ENCODE peak calls at places on chromosomes 12 and 14, in four cellular contexts. G is psoas muscle, I is uterus, H is fibroblast of mammary gland. K is an unnamed sample.

GRCh38 chr12:51593539-51593938 is 2.5 kb downstream of the SCN8A start:
- DNase-seq in I (no peak), G (no peak), H (peak; percentile 62), K (peak; percentile 47)

GRCh38 chr12:111360325-111360930 is 8.5 kb downstream of the PHETA1 start:
- DNase-seq in I (no peak), G (no peak), H (no peak), K (no peak)

GRCh38 chr12:57604454-57605307 is at the start of gene DTX3:
- DNase-seq in I (peak; percentile 61), G (peak; percentile 34), H (peak; percentile 19), K (no peak)

GRCh38 chr12:6846316-6846869 is 4.7 kb downstream of the CDCA3 start:
- DNase-seq in H (no peak), G (no peak), I (no peak), K (no peak)

GRCh38 chr14:94377866-94378470 is 10.4 kb downstream of the SERPINA1 start:
- DNase-seq in H (no peak), I (no peak), G (no peak), K (no peak)

GRCh38 chr14:48805315-48805714 is 780.9 kb downstream of the RPS29 start:
- DNase-seq in G (no peak), H (no peak), I (no peak), K (no peak)

GRCh38 chr14:77222546-77223225 is 41.1 kb downstream of the TMEM63C start:
- DNase-seq in G (no peak), H (no peak), I (no peak), K (no peak)

GRCh38 chr12:101939856-101940265 is 62.5 kb downstream of the DRAM1 start:
- DNase-seq in G (peak; percentile 25), H (peak; percentile 81), I (peak; percentile 83), K (peak; percentile 72)

GRCh38 chr12:112427760-112428159 is 9.0 kb downstream of the PTPN11 start:
- DNase-seq in G (no peak), H (no peak), I (no peak), K (no peak)

GRCh38 chr14:103456167-103456835 is 66.3 kb downstream of the CKB start:
- DNase-seq in G (no peak), I (no peak), H (no peak), K (peak; percentile 15)

GRCh38 chr12:1591543-1591942 is 2.8 kb downstream of the FBXL14 start:
- DNase-seq in H (no peak), G (no peak), I (no peak), K (no peak)

GRCh38 chr14:29865299-29865698 is 62.3 kb downstream of the PRKD1 start:
- DNase-seq in G (no peak), H (no peak), I (no peak), K (no peak)

GRCh38 chr14:75046899-75047298 is 4.4 kb downstream of the MLH3 start:
- DNase-seq in H (peak; percentile 51), I (no peak), G (no peak), K (peak; percentile 48)

GRCh38 chr12:108611884-108612415 is 14.1 kb upstream of the TMEM119 start:
- DNase-seq in G (no peak), I (no peak), H (peak; percentile 99), K (peak; percentile 81)

GRCh38 chr12:31922341-31923062 is 36.7 kb upstream of the RESF1 start:
- DNase-seq in H (peak; percentile 44), I (no peak), G (no peak), K (no peak)

GRCh38 chr12:106358410-106359241 is 1.1 kb downstream of the POLR3B start:
- DNase-seq in I (no peak), H (peak; percentile 44), G (peak; percentile 56), K (peak; percentile 45)

GRCh38 chr12:34294137-34294536 is 271.8 kb downstream of the ALG10 start:
- DNase-seq in H (no peak), G (no peak), I (no peak), K (no peak)

GRCh38 chr12:111570090-111570961 is 28.8 kb downstream of the ATXN2 start:
- DNase-seq in I (no peak), G (no peak), H (peak; percentile 77), K (peak; percentile 75)

GRCh38 chr12:2976581-2976996 is 17.4 kb downstream of the TEAD4 start:
- DNase-seq in G (no peak), H (no peak), I (no peak), K (no peak)

GRCh38 chr14:52918486-52918885 is 32.4 kb downstream of the FERMT2 start:
- DNase-seq in H (peak; percentile 78), I (no peak), G (no peak), K (peak; percentile 48)

GRCh38 chr14:103000291-103000921 is 56.9 kb downstream of the CDC42BPB start:
- DNase-seq in G (no peak), H (no peak), I (no peak), K (no peak)

GRCh38 chr14:24135834-24136683 is at the start of gene PSME1:
- DNase-seq in G (peak; percentile 93), H (peak; percentile 76), I (peak; percentile 93), K (peak; percentile 77)
- TF ChIP-seq CTCF in G (no peak), H (no peak), I (no peak), K (no peak)

GRCh38 chr12:84874125-84874824 is 38.3 kb downstream of the SLC6A15 start:
- DNase-seq in H (peak; percentile 76), G (no peak), I (no peak), K (peak; percentile 57)

GRCh38 chr12:84877340-84877739 is 35.3 kb downstream of the SLC6A15 start:
- DNase-seq in H (no peak), G (no peak), I (no peak), K (no peak)

GRCh38 chr12:84875241-84875640 is 37.4 kb downstream of the SLC6A15 start:
- DNase-seq in H (no peak), I (no peak), G (no peak), K (no peak)

DNA sequence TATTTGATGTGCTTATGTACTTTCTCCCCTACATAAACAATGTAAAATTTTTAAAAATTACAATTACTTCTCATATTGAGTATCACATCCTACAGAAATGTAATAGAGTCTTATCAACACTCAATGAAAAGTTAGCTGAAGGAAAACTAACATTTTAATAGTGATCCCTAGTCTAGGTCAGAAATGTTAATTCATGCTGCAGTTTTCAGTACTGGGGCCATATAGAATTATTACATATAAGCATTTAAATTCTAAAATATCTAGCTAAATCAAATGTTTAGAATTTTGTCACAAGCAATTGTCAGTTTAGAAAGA is 37.8 kb downstream of the SLC6A15 start:
- DNase-seq in I (no peak), G (no peak), H (no peak), K (no peak)
- TF ChIP-seq CTCF in I (no peak), G (no peak), H (no peak), K (peak; percentile 36)

GRCh38 chr12:88579941-88580871 is at the start of gene KITLG:
- DNase-seq in G (peak; percentile 82), H (peak; percentile 82), I (peak; percentile 82), K (peak; percentile 79)
- TF ChIP-seq CTCF in G (peak; percentile 26), H (peak; percentile 23), I (peak; percentile 19), K (peak; percentile 60)

GRCh38 chr12:59370933-59371332 is 224.9 kb upstream of the SLC16A7 start:
- DNase-seq in I (no peak), H (peak; percentile 7), G (no peak), K (no peak)

GRCh38 chr12:59375633-59376032 is 220.2 kb upstream of the SLC16A7 start:
- DNase-seq in I (no peak), G (no peak), H (peak; percentile 27), K (no peak)

GRCh38 chr12:59374783-59375182 is 221.0 kb upstream of the SLC16A7 start:
- DNase-seq in I (no peak), G (no peak), H (no peak), K (no peak)

DNA sequence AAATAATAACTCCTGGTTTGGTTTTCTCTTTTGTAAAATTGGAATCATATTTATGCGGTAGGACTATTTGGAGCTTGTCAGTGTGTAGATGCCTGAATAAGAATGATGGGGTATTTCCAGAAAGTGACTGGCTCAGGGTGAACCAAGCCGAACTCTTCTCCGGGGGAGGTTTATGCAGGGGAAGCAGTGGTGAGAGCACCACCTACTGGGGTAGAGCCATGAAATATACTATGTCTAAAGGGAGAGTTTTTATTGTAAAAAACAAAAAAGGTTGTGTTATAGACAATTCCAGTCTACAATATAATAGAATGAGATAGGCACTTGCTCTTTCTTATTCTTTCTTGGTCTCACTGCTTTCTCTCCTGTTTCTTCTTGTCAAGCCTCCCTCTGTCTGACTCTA is 222.9 kb upstream of the SLC16A7 start:
- DNase-seq in I (no peak), H (peak; percentile 44), G (no peak), K (no peak)
- TF ChIP-seq CTCF in I (no peak), H (peak; percentile 53), G (no peak), K (peak; percentile 57)